ENCODE peak calls at places on chromosomes 11 and 22, in four cellular contexts. One of them, this sample, is unnamed.
A peak's percentile ranks its signal among the peaks of the same experiment; 100 is the strongest.

GRCh38 chr11:60127311-60127811 is 38.9 kb downstream of the MS4A2 start:
- DNase-seq in lower leg skin: no peak
- DNase-seq in right lobe of liver: no peak
- DNase-seq in body of pancreas: no peak
- DNase-seq in this sample: no peak

GRCh38 chr11:119062779-119063178 is 4.8 kb upstream of the VPS11 start:
- DNase-seq in right lobe of liver: peak; percentile 49
- DNase-seq in body of pancreas: peak; percentile 73
- DNase-seq in lower leg skin: no peak
- DNase-seq in this sample: no peak

GRCh38 chr11:61294717-61295595 is at the start of gene VWCE:
- DNase-seq in body of pancreas: peak; percentile 67
- DNase-seq in right lobe of liver: peak; percentile 73
- DNase-seq in lower leg skin: no peak
- DNase-seq in this sample: no peak

GRCh38 chr22:18045794-18046193 is 21.4 kb upstream of the MICAL3 start:
- DNase-seq in right lobe of liver: no peak
- DNase-seq in lower leg skin: no peak
- DNase-seq in body of pancreas: no peak
- DNase-seq in this sample: no peak

GRCh38 chr22:16960220-16960883 is 47.7 kb downstream of the GAB4 start:
- DNase-seq in lower leg skin: no peak
- DNase-seq in right lobe of liver: no peak
- DNase-seq in body of pancreas: no peak
- DNase-seq in this sample: peak; percentile 81

GRCh38 chr22:40240671-40241070 is 62.9 kb downstream of the TNRC6B start:
- DNase-seq in right lobe of liver: no peak
- DNase-seq in body of pancreas: no peak
- DNase-seq in lower leg skin: no peak
- DNase-seq in this sample: no peak

GRCh38 chr11:118980191-118980881 is 8.8 kb downstream of the FOXR1 start:
- DNase-seq in right lobe of liver: peak; percentile 30
- DNase-seq in lower leg skin: peak; percentile 24
- DNase-seq in body of pancreas: no peak
- DNase-seq in this sample: no peak

GRCh38 chr11:72102946-72103753 is at the start of gene LAMTOR1:
- DNase-seq in body of pancreas: peak; percentile 100
- DNase-seq in right lobe of liver: peak; percentile 99
- DNase-seq in lower leg skin: peak; percentile 100
- DNase-seq in this sample: peak; percentile 100

GRCh38 chr11:106748059-106748458 is 270.2 kb downstream of the GUCY1A2 start:
- DNase-seq in right lobe of liver: no peak
- DNase-seq in lower leg skin: no peak
- DNase-seq in body of pancreas: no peak
- DNase-seq in this sample: no peak

GRCh38 chr11:134055029-134055428 is 13.8 kb upstream of the JAM3 start:
- DNase-seq in lower leg skin: no peak
- DNase-seq in body of pancreas: no peak
- DNase-seq in right lobe of liver: no peak
- DNase-seq in this sample: no peak

GRCh38 chr11:65487467-65488272 is 11.2 kb upstream of the MALAT1 start:
- DNase-seq in right lobe of liver: peak; percentile 95
- DNase-seq in lower leg skin: peak; percentile 99
- DNase-seq in body of pancreas: peak; percentile 98
- DNase-seq in this sample: peak; percentile 100

GRCh38 chr11:34655335-34656008 is 34.6 kb downstream of the EHF start:
- DNase-seq in right lobe of liver: no peak
- DNase-seq in lower leg skin: no peak
- DNase-seq in body of pancreas: no peak
- DNase-seq in this sample: no peak

GRCh38 chr11:79095424-79095823 is 345.4 kb downstream of the TENM4 start:
- DNase-seq in right lobe of liver: no peak
- DNase-seq in body of pancreas: no peak
- DNase-seq in lower leg skin: no peak
- DNase-seq in this sample: no peak

GRCh38 chr22:33919591-33920501 is at the start of gene LARGE1:
- DNase-seq in body of pancreas: peak; percentile 72
- DNase-seq in lower leg skin: no peak
- DNase-seq in right lobe of liver: peak; percentile 60
- DNase-seq in this sample: peak; percentile 92

GRCh38 chr11:1567052-1567720 is 4.9 kb downstream of the DUSP8 start:
- DNase-seq in body of pancreas: no peak
- DNase-seq in right lobe of liver: no peak
- DNase-seq in lower leg skin: no peak
- DNase-seq in this sample: no peak
- TF ChIP-seq POLR2A in body of pancreas: no peak
- TF ChIP-seq POLR2A in right lobe of liver: no peak
- TF ChIP-seq POLR2A in lower leg skin: no peak
- TF ChIP-seq POLR2A in this sample: no peak

DNA sequence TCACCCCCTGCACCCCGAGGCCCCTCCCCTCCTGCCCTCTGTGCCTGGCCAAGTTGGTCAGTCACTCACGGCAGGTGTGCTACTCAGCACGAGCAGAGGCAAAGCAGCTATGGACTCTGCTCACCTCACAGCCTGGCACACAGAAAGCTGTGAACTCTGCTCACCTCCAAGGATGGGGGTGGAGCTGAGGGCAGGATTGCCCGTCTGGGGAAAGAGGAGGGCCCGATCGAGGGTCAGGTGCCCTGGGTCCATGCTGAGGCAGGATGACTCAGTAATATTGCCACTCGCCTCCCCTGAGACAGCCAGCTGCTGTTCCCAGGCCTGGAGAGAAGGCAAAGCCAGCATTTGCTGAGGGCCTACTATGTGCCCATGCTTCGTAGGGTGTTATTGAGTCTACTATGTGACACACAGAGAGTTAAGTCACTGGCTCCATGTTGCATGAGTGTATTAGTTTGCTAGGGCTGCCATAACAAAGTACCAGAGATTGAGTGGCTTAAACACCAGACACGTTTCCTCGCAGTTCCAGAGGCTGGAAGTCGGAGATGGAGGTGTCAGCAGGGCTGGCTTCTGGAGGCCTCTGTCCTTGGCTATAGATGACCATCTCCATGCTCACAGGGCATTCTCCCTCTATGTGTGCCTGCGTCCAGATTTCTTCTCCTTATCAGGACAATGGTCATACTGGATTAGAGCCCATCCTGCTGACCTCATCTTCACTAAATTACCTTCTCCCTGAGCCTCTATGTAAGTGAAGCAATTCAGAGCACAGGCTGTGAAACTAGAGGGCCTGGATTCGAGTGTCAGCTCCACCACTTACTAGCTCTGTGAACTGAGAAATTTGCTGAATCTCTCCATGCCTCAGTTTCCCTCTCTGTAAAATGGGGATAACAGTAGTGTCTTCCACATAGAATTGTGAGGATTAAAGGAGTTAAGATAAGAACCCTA is 13.2 kb upstream of the TSKU start:
- DNase-seq in body of pancreas: peak; percentile 83
- DNase-seq in right lobe of liver: peak; percentile 81
- DNase-seq in lower leg skin: no peak
- DNase-seq in this sample: no peak
- TF ChIP-seq POLR2A in body of pancreas: no peak
- TF ChIP-seq POLR2A in right lobe of liver: no peak
- TF ChIP-seq POLR2A in lower leg skin: no peak
- TF ChIP-seq POLR2A in this sample: no peak

GRCh38 chr22:29219881-29220670 is 14.4 kb downstream of the EMID1 start:
- DNase-seq in body of pancreas: peak; percentile 39
- DNase-seq in right lobe of liver: no peak
- DNase-seq in lower leg skin: no peak
- DNase-seq in this sample: no peak
- TF ChIP-seq POLR2A in body of pancreas: no peak
- TF ChIP-seq POLR2A in right lobe of liver: no peak
- TF ChIP-seq POLR2A in lower leg skin: no peak
- TF ChIP-seq POLR2A in this sample: no peak

GRCh38 chr11:125062931-125063428 is at the start of gene SLC37A2:
- DNase-seq in lower leg skin: no peak
- DNase-seq in body of pancreas: peak; percentile 78
- DNase-seq in right lobe of liver: peak; percentile 85
- DNase-seq in this sample: peak; percentile 92
- TF ChIP-seq POLR2A in lower leg skin: no peak
- TF ChIP-seq POLR2A in body of pancreas: peak; percentile 57
- TF ChIP-seq POLR2A in right lobe of liver: peak; percentile 82
- TF ChIP-seq POLR2A in this sample: peak; percentile 21

DNA sequence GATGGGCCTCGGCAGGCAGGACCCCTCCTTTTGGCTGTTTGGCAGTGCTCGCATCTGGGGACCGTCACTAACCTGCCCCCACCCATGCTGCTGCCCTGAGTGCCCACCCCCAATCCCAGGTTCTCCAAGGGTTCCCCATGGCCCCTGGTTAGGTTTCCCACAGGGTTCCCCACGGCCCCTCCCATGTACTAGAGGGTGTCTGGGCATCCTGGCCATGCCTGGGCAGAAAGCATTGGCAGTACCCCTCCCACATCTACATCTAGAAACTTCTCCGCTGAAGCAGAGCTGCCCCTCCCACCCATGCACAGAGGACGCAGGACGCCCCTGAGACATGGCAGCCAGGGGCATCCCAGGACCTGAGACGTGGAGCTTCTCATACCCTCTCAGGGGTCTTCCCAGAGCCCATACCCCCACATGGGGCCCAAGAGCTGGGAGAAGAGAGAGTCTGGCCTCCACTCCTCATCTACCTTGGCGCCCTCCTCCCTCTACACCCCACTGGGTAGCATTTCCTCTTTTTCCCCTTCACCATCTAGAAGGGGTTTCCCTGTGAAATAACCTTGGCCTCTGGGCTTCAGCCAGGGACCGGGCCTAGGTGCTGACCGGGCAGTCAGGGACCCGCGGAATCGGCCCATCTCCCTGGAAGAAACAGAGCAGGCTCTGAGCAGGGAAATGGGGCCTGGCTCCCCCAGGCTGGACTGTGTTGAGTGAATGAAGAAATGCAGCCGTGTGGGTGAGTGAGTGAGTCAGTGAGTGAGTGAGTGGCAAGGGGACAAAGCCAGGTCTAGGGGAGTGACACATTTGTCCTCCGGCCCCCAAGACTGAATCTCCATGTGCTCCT is 987.3 kb downstream of the BRD1 start:
- DNase-seq in body of pancreas: no peak
- DNase-seq in lower leg skin: no peak
- DNase-seq in right lobe of liver: no peak
- DNase-seq in this sample: no peak
- TF ChIP-seq POLR2A in body of pancreas: no peak
- TF ChIP-seq POLR2A in lower leg skin: no peak
- TF ChIP-seq POLR2A in right lobe of liver: no peak
- TF ChIP-seq POLR2A in this sample: no peak

GRCh38 chr22:45499746-45500145 is 2.9 kb upstream of the FBLN1 start:
- DNase-seq in lower leg skin: peak; percentile 60
- DNase-seq in body of pancreas: no peak
- DNase-seq in right lobe of liver: no peak
- DNase-seq in this sample: no peak

GRCh38 chr22:45504703-45505341 is 2.1 kb downstream of the FBLN1 start:
- DNase-seq in lower leg skin: no peak
- DNase-seq in right lobe of liver: no peak
- DNase-seq in body of pancreas: peak; percentile 17
- DNase-seq in this sample: no peak

GRCh38 chr22:45503816-45504702 is 1.4 kb downstream of the FBLN1 start:
- DNase-seq in right lobe of liver: no peak
- DNase-seq in body of pancreas: no peak
- DNase-seq in lower leg skin: peak; percentile 16
- DNase-seq in this sample: no peak

GRCh38 chr22:45503071-45503815 is 560 bp downstream of the FBLN1 start:
- DNase-seq in lower leg skin: no peak
- DNase-seq in body of pancreas: no peak
- DNase-seq in right lobe of liver: no peak
- DNase-seq in this sample: no peak

DNA sequence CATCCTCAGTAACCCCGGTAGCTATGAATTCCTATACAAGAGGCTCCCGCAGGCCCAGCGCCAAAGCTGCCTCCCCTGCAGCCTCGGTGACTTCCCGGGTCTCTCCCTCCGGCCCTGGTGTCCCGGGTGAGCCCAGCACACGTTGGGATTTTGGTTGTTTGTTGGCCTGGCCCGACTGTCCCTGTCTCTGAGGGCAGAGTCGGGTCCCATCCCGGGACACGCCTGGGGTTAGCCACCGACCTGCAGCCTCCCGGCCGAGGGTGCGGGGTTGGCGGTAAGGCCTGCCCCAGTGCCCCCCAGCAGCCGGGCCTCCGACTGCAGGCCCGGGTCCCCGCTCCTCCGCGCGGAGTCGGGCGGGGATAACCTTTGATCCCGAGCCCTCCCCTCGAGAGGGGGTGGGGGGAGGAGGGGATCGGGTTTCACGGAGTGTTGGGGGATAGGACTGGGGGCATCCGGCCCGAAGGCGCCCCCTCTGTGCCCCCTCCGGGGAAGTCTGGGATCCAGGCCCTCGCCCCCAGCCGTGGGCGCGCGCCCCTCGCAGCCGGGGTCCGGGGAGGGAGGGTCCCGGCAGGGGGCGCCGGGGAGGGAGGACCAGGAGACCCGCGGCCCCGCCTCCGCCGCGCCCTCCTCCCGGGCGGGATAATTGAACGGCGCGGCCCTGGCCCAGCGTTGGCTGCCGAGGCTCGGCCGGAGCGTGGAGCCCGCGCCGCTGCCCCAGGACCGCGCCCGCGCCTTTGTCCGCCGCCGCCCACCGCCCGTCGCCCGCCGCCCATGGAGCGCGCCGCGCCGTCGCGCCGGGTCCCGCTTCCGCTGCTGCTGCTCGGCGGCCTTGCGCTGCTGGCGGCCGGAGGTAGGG is at the start of gene FBLN1:
- DNase-seq in body of pancreas: peak; percentile 42
- DNase-seq in right lobe of liver: no peak
- DNase-seq in lower leg skin: no peak
- DNase-seq in this sample: no peak
- TF ChIP-seq POLR2A in body of pancreas: no peak
- TF ChIP-seq POLR2A in right lobe of liver: no peak
- TF ChIP-seq POLR2A in lower leg skin: no peak
- TF ChIP-seq POLR2A in this sample: no peak

GRCh38 chr22:22928666-22929380 is 41.2 kb downstream of the IGLL5 start:
- DNase-seq in right lobe of liver: peak; percentile 29
- DNase-seq in body of pancreas: no peak
- DNase-seq in lower leg skin: no peak
- DNase-seq in this sample: no peak
- TF ChIP-seq POLR2A in right lobe of liver: no peak
- TF ChIP-seq POLR2A in body of pancreas: no peak
- TF ChIP-seq POLR2A in lower leg skin: no peak
- TF ChIP-seq POLR2A in this sample: no peak

This sample was measured in esophagus muscularis mucosa.